ENCODE peak calls at places on chromosomes 3 and 15, in six cellular contexts. V is psoas muscle, N is fibroblast of mammary gland, D is GM23338, G is AG09309, R is kidney. E is an unnamed sample.

GRCh38 chr3:16079519-16079918 is 95.0 kb upstream of the GALNT15 start:
- DNase-seq in R (no peak), V (no peak), N (peak; percentile 87), D (no peak), G (no peak), E (no peak)

GRCh38 chr3:193573403-193573802 is 18.7 kb upstream of the ATP13A4 start:
- DNase-seq in V (no peak), N (no peak), G (no peak), R (no peak), D (peak; percentile 22), E (no peak)

GRCh38 chr3:15795563-15796308 is 2.0 kb downstream of the ANKRD28 start:
- DNase-seq in R (no peak), G (no peak), N (peak; percentile 59), V (no peak), D (no peak), E (no peak)

GRCh38 chr3:139110072-139110830 is 65.6 kb upstream of the PRR23C start:
- DNase-seq in G (no peak), D (no peak), N (no peak), V (no peak), R (no peak), E (no peak)

GRCh38 chr3:36305929-36306520 is 74.3 kb upstream of the STAC start:
- DNase-seq in V (no peak), D (no peak), R (no peak), G (no peak), N (peak; percentile 63), E (peak; percentile 54)

GRCh38 chr3:8974458-8974857 is 11.2 kb upstream of the RAD18 start:
- DNase-seq in R (no peak), D (no peak), V (no peak), G (no peak), N (no peak), E (no peak)

GRCh38 chr3:72887723-72888545 is at the start of gene GXYLT2:
- DNase-seq in N (peak; percentile 66), V (peak; percentile 70), D (peak; percentile 88), G (no peak), R (peak; percentile 88), E (no peak)

GRCh38 chr3:129695203-129695602 is 88.7 kb upstream of the PLXND1 start:
- DNase-seq in G (peak; percentile 64), V (no peak), N (peak; percentile 89), D (no peak), R (no peak), E (no peak)

GRCh38 chr3:179421500-179421899 is 29.8 kb downstream of the GNB4 start:
- DNase-seq in D (peak; percentile 22), R (no peak), V (no peak), G (no peak), N (peak; percentile 50), E (no peak)

GRCh38 chr3:24344784-24345439 is 149.7 kb downstream of the THRB start:
- DNase-seq in V (no peak), D (no peak), N (peak; percentile 82), R (no peak), G (no peak), E (no peak)

GRCh38 chr15:37083610-37084009 is 16.7 kb downstream of the MEIS2 start:
- DNase-seq in R (no peak), N (no peak), V (no peak), D (no peak), G (no peak), E (no peak)

GRCh38 chr3:52222319-52223221 is 2.9 kb downstream of the TLR9 start:
- DNase-seq in D (no peak), V (no peak), G (no peak), N (no peak), R (no peak), E (no peak)

GRCh38 chr3:134326760-134327593 is 47.3 kb downstream of the AMOTL2 start:
- DNase-seq in D (peak; percentile 97), R (peak; percentile 78), G (peak; percentile 99), N (peak; percentile 98), V (peak; percentile 85), E (peak; percentile 95)

GRCh38 chr3:11689749-11690148 is 46.0 kb upstream of the VGLL4 start:
- DNase-seq in G (no peak), R (no peak), N (no peak), V (no peak), D (no peak), E (no peak)

GRCh38 chr15:43226436-43227305 is 5.9 kb upstream of the EPB42 start:
- DNase-seq in D (no peak), R (no peak), G (no peak), N (no peak), V (no peak), E (no peak)

GRCh38 chr3:194541483-194541882 is 54.7 kb upstream of the ATP13A3 start:
- DNase-seq in R (no peak), G (no peak), N (no peak), D (no peak), V (no peak), E (no peak)

GRCh38 chr3:15041950-15042349 is 23.2 kb downstream of the MRPS25 start:
- DNase-seq in D (no peak), R (no peak), G (no peak), V (no peak), N (no peak), E (no peak)

GRCh38 chr15:27509014-27509413 is 538.0 kb downstream of the GABRG3 start:
- DNase-seq in G (no peak), R (no peak), V (no peak), D (peak; percentile 35), N (no peak), E (no peak)

GRCh38 chr3:178099885-178100284 is 436.4 kb upstream of the KCNMB2 start:
- DNase-seq in D (no peak), N (no peak), G (no peak), R (no peak), V (no peak), E (no peak)

GRCh38 chr3:162022931-162023330 is 526.3 kb downstream of the OTOL1 start:
- DNase-seq in N (no peak), R (no peak), V (no peak), D (no peak), G (no peak), E (no peak)

DNA sequence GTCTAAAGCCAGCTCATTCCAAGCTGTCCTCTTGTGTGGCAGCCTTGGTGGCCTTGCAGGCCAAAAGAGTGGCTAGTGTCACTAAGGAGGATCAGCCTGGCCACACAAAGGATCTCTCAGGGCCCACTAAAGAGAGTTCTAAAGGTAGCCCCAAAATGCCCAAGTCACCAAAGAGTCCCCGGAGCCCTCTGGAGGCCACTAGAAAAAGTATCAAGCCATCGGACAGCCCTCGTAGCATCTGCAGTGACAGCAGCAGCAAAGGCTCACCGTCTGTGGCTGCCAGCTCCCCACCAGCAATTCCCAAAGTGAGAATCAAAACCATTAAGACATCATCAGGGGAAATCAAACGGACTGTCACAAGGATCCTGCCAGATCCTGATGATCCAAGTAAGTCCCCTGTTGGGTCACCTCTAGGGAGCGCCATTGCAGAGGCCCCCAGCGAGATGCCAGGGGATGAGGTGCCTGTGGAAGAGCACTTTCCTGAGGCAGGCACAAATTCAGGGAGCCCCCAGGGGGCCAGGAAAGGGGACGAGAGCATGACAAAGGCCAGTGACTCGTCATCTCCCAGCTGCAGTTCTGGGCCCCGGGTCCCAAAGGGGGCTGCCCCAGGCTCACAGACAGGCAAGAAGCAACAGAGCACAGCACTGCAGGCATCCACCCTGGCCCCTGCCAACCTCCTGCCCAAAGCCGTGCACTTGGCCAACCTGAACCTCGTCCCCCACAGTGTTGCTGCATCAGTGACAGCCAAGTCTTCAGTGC is 33.5 kb upstream of the ALPK3 start:
- DNase-seq in N (no peak), D (peak; percentile 61), G (no peak), R (no peak), V (no peak), E (no peak)
- TF ChIP-seq CTCF in N (no peak), D (peak; percentile 67), G (no peak), R (no peak), V (no peak), E (no peak)

GRCh38 chr3:187946031-187946691 is 200.9 kb upstream of the BCL6 start:
- DNase-seq in V (no peak), G (no peak), D (no peak), R (no peak), N (peak; percentile 50), E (no peak)

GRCh38 chr3:187942658-187943241 is 197.5 kb upstream of the BCL6 start:
- DNase-seq in R (no peak), V (no peak), D (no peak), G (no peak), N (no peak), E (no peak)

GRCh38 chr3:187945374-187945773 is 200.1 kb upstream of the BCL6 start:
- DNase-seq in G (no peak), V (no peak), D (no peak), N (no peak), R (no peak), E (no peak)

GRCh38 chr3:187943677-187944390 is 198.6 kb upstream of the BCL6 start:
- DNase-seq in D (peak; percentile 24), V (no peak), N (peak; percentile 38), R (no peak), G (no peak), E (no peak)

DNA sequence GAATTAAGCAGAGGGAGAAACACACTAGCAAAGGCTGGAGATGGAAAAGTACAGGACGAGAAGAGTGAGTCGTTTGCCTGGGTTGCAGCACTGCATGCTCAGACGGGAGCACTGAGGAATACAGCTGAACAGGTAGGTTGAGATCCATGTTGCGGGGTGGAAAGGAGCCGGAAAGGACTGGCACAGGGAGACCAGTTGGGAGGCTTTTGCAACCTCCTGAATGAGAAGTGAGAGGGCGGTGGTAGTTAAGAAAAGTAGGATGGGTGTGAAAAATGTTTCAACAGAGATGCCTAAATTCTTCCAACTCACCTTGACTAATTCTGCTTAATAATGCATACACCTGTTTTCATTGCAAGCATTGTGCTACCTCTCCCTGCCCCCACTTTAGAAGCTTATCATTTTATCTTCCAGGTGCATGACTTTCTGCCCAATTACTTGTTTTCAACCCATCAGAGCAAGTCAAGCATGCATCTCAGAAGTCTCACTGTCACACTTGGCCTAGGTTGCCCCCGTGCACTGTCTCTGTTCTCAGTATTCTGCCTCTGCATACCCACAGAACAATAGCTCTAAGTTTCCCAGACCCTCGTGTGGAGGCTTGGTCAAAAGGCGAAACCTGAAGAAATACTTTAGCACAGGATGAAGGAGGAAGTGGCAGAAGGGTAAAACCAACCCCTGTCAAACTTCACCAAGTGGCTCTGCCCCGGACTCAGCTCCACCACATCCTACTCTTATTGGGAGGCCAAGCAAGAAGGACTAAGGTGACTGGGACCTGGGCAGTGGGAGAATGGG is 199.3 kb upstream of the BCL6 start:
- DNase-seq in D (no peak), G (no peak), R (no peak), V (no peak), N (no peak), E (no peak)
- H3K4me3 ChIP-seq in D (no peak overlapping the region), G (no peak overlapping the region), R (no peak overlapping the region), V (no peak overlapping the region), N (no peak overlapping the region), E (no peak overlapping the region)

GRCh38 chr15:54273928-54274327 is 295.7 kb downstream of the UNC13C start:
- DNase-seq in G (no peak), D (peak; percentile 33), V (no peak), N (no peak), R (no peak), E (no peak)
- TF ChIP-seq CTCF in G (no peak), D (peak; percentile 52), V (no peak), N (no peak), R (peak; percentile 17), E (peak; percentile 69)

GRCh38 chr15:76140069-76140454 is 80.3 kb downstream of the TMEM266 start:
- DNase-seq in D (peak; percentile 74), R (peak; percentile 73), N (no peak), V (no peak), G (no peak), E (no peak)
- H3K4me3 ChIP-seq in D (peak overlapping the region; percentile 24), R (no peak overlapping the region), N (no peak overlapping the region), V (no peak overlapping the region), G (no peak overlapping the region), E (no peak overlapping the region)